ENCODE peak calls at places on chromosome 13, in four cellular contexts. One of them, this sample, is unnamed.

GRCh38 chr13:53151692-53152421 is 123.2 kb downstream of the OLFM4 start:
- DNase-seq in adrenal gland: peak
- DNase-seq in A549: peak
- DNase-seq in NB4: peak
- DNase-seq in this sample: peak

GRCh38 chr13:39016789-39017188 is 21.1 kb downstream of the PROSER1 start:
- DNase-seq in A549: peak
- DNase-seq in adrenal gland: no peak
- DNase-seq in NB4: peak
- DNase-seq in this sample: peak

GRCh38 chr13:33263484-33263883 is 22.1 kb downstream of the STARD13 start:
- DNase-seq in NB4: no peak
- DNase-seq in A549: no peak
- DNase-seq in adrenal gland: no peak
- DNase-seq in this sample: no peak

GRCh38 chr13:68176486-68176885 is 946.4 kb upstream of the PCDH9 start:
- DNase-seq in adrenal gland: no peak
- DNase-seq in NB4: no peak
- DNase-seq in A549: no peak
- DNase-seq in this sample: no peak

GRCh38 chr13:91247768-91248167 is 99.7 kb upstream of the MIR17HG start:
- DNase-seq in A549: no peak
- DNase-seq in adrenal gland: no peak
- DNase-seq in NB4: peak
- DNase-seq in this sample: no peak

GRCh38 chr13:89163081-89163480 is 1491.9 kb downstream of the SLITRK5 start:
- DNase-seq in A549: no peak
- DNase-seq in NB4: no peak
- DNase-seq in adrenal gland: no peak
- DNase-seq in this sample: no peak

GRCh38 chr13:51240178-51240577 is 18.0 kb downstream of the FAM124A start:
- DNase-seq in A549: no peak
- DNase-seq in NB4: no peak
- DNase-seq in adrenal gland: no peak
- DNase-seq in this sample: no peak

GRCh38 chr13:45833663-45834062 is 17.9 kb downstream of the SIAH3 start:
- DNase-seq in adrenal gland: peak
- DNase-seq in A549: no peak
- DNase-seq in NB4: peak
- DNase-seq in this sample: peak

GRCh38 chr13:98650376-98651107 is 73.6 kb upstream of the STK24 start:
- DNase-seq in adrenal gland: no peak
- DNase-seq in A549: no peak
- DNase-seq in NB4: peak
- DNase-seq in this sample: peak

GRCh38 chr13:76455960-76456359 is 430.2 kb downstream of the KCTD12 start:
- DNase-seq in adrenal gland: no peak
- DNase-seq in A549: no peak
- DNase-seq in NB4: no peak
- DNase-seq in this sample: no peak

GRCh38 chr13:45909724-45910123 is 58.2 kb upstream of the SIAH3 start:
- DNase-seq in adrenal gland: no peak
- DNase-seq in NB4: no peak
- DNase-seq in A549: no peak
- DNase-seq in this sample: no peak

GRCh38 chr13:30846311-30846710 is 59.8 kb upstream of the MEDAG start:
- DNase-seq in adrenal gland: no peak
- DNase-seq in NB4: no peak
- DNase-seq in A549: no peak
- DNase-seq in this sample: no peak

GRCh38 chr13:76848596-76848995 is 37.6 kb downstream of the KCTD12 start:
- DNase-seq in adrenal gland: no peak
- DNase-seq in A549: no peak
- DNase-seq in NB4: peak
- DNase-seq in this sample: no peak

GRCh38 chr13:75352641-75353327 is 129.2 kb downstream of the TBC1D4 start:
- DNase-seq in A549: no peak
- DNase-seq in NB4: no peak
- DNase-seq in adrenal gland: no peak
- DNase-seq in this sample: no peak

GRCh38 chr13:18959996-18960395 is 221.6 kb downstream of the TUBA3C start:
- DNase-seq in NB4: no peak
- DNase-seq in adrenal gland: no peak
- DNase-seq in A549: no peak
- DNase-seq in this sample: no peak

GRCh38 chr13:102580552-102581169 is 16.1 kb upstream of the TPP2 start:
- DNase-seq in adrenal gland: peak
- DNase-seq in NB4: peak
- DNase-seq in A549: no peak
- DNase-seq in this sample: peak

GRCh38 chr13:25965596-25965995 is 86.2 kb downstream of the SHISA2 start:
- DNase-seq in adrenal gland: no peak
- DNase-seq in NB4: no peak
- DNase-seq in A549: no peak
- DNase-seq in this sample: no peak

GRCh38 chr13:110317093-110317492 is 10.0 kb downstream of the COL4A2 start:
- DNase-seq in adrenal gland: no peak
- DNase-seq in A549: no peak
- DNase-seq in NB4: no peak
- DNase-seq in this sample: no peak

GRCh38 chr13:73715114-73715909 is 418.9 kb downstream of the KLF12 start:
- DNase-seq in adrenal gland: no peak
- DNase-seq in NB4: no peak
- DNase-seq in A549: no peak
- DNase-seq in this sample: no peak

GRCh38 chr13:43799191-43799590 is 12.4 kb upstream of the ENOX1 start:
- DNase-seq in adrenal gland: no peak
- DNase-seq in A549: no peak
- DNase-seq in NB4: no peak
- DNase-seq in this sample: no peak

DNA sequence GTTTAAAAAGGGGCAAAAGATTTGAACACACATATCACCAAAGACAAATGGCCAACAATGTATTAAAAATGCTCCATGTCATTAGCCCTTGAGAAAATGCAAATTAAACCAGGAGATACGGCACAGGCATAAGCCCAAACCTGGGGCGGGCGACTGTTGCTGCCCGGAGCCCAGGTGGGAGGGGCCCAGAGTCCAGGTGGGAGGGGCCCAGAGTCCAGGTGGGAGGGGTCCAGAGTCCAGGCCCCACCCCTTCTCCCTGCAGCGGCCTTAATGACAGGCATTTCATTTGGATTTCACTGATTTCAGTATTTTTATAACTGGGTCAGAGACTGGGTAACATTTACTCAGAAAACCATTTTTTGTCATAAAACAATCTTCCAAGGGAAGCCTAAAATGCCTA is 78.2 kb downstream of the RASA3 start:
- DNase-seq in adrenal gland: no peak
- DNase-seq in NB4: peak
- DNase-seq in A549: no peak
- DNase-seq in this sample: no peak
- TF ChIP-seq CTCF in adrenal gland: no peak
- TF ChIP-seq CTCF in NB4: no peak
- TF ChIP-seq CTCF in A549: no peak
- TF ChIP-seq CTCF in this sample: no peak

DNA sequence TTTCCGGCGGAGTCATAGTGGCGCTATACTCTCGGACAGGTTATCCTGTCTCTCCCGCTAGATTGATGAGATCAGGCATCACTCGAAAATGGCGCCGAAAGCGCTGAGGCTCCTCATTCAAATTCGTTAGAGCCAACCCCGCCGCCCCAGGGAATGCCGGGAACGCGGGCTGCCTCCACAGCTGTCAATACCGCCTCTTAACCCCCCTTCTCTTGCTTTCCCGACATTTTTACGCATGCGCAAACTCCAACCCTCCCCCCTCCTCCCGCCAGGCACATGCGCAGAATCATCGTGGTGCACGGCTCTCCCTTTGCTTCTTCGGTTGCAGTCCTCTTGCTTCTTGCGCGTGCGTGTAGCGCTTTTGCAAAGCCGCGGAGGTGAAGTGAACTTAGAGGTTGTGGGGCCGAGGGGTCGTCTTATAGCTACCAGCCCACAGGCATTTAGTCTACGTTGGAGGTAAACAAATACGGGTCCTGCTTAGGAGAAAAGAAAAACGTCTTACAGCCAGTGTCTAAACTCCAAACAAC is 66.7 kb downstream of the KCNRG start:
- DNase-seq in adrenal gland: peak
- DNase-seq in NB4: peak
- DNase-seq in A549: peak
- DNase-seq in this sample: peak
- TF ChIP-seq POLR2A in adrenal gland: no peak
- TF ChIP-seq POLR2A in NB4: peak
- TF ChIP-seq POLR2A in A549: peak
- TF ChIP-seq POLR2A in this sample: no peak

GRCh38 chr13:64912141-64912540 is 2318.0 kb downstream of the PCDH9 start:
- DNase-seq in adrenal gland: no peak
- DNase-seq in A549: no peak
- DNase-seq in NB4: no peak
- DNase-seq in this sample: no peak

GRCh38 chr13:64917566-64917965 is 2312.6 kb downstream of the PCDH9 start:
- DNase-seq in NB4: no peak
- DNase-seq in adrenal gland: no peak
- DNase-seq in A549: no peak
- DNase-seq in this sample: no peak
- TF ChIP-seq CTCF in NB4: no peak
- TF ChIP-seq CTCF in adrenal gland: no peak
- TF ChIP-seq CTCF in A549: no peak
- TF ChIP-seq CTCF in this sample: no peak

GRCh38 chr13:94549241-94550029 is 46.5 kb downstream of the TGDS start:
- DNase-seq in adrenal gland: peak
- DNase-seq in A549: peak
- DNase-seq in NB4: peak
- DNase-seq in this sample: peak
- TF ChIP-seq POLR2A in adrenal gland: peak
- TF ChIP-seq POLR2A in A549: peak
- TF ChIP-seq POLR2A in NB4: peak
- TF ChIP-seq POLR2A in this sample: peak

This sample was measured in body of pancreas.